ENCODE peak calls at places on chromosomes 13 and 19, in four cellular contexts. V, P, L and M are unnamed samples.

GRCh38 chr13:41648314-41648935 is 191.1 kb downstream of the RGCC start:
- DNase-seq in L (no peak), P (no peak), V (no peak), M (no peak)

GRCh38 chr13:29474991-29475390 is 120.5 kb downstream of the SLC7A1 start:
- DNase-seq in V (no peak), L (no peak), P (peak), M (no peak)

GRCh38 chr19:35562336-35562735 is 1.1 kb downstream of the ATP4A start:
- DNase-seq in P (no peak), V (peak), L (no peak), M (no peak)

GRCh38 chr19:56144816-56145215 is 3.7 kb downstream of the ZNF444 start:
- DNase-seq in P (no peak), V (no peak), L (no peak), M (no peak)

GRCh38 chr13:107348931-107349330 is 781.0 kb upstream of the ARGLU1 start:
- DNase-seq in P (no peak), V (no peak), L (no peak), M (no peak)

GRCh38 chr13:98143601-98144500 is 957 bp downstream of the FARP1 start:
- DNase-seq in V (peak), L (no peak), P (peak), M (peak)

GRCh38 chr13:113726961-113727411 is 32.0 kb upstream of the TMEM255B start:
- DNase-seq in V (no peak), L (no peak), P (peak), M (no peak)

GRCh38 chr19:45528149-45528743 is 21.0 kb downstream of the VASP start:
- DNase-seq in P (no peak), V (peak), L (no peak), M (peak)

GRCh38 chr13:98252931-98253470 is 75.9 kb upstream of the RNF113B start:
- DNase-seq in P (no peak), L (no peak), V (peak), M (no peak)

GRCh38 chr19:6039541-6040225 is 61.7 kb upstream of the RANBP3 start:
- DNase-seq in P (no peak), V (no peak), L (no peak), M (no peak)

GRCh38 chr13:41973247-41973741 is 12.4 kb upstream of the VWA8 start:
- DNase-seq in P (no peak), L (peak), V (peak), M (peak)

GRCh38 chr13:66560189-66560588 is 669.9 kb downstream of the PCDH9 start:
- DNase-seq in V (no peak), L (no peak), P (no peak), M (no peak)

GRCh38 chr19:30159636-30160035 is 212.5 kb upstream of the ZNF536 start:
- DNase-seq in L (no peak), P (no peak), V (peak), M (no peak)

GRCh38 chr19:57558525-57558924 is 1.1 kb downstream of the ZNF550 start:
- DNase-seq in V (no peak), P (peak), L (no peak), M (no peak)

GRCh38 chr19:10751109-10751972 is 33.5 kb downstream of the DNM2 start:
- DNase-seq in L (no peak), P (no peak), V (no peak), M (no peak)

GRCh38 chr19:17479325-17479791 is 9.0 kb downstream of the SLC27A1 start:
- DNase-seq in P (peak), V (no peak), L (peak), M (no peak)

GRCh38 chr19:46728693-46729339 is 11.9 kb upstream of the PRKD2 start:
- DNase-seq in V (peak), P (peak), L (no peak), M (peak)

GRCh38 chr19:28609091-28609755 is 603.7 kb downstream of the UQCRFS1 start:
- DNase-seq in V (no peak), L (no peak), P (no peak), M (no peak)

GRCh38 chr19:36152061-36152885 is at the start of gene COX7A1:
- DNase-seq in V (no peak), L (no peak), P (no peak), M (peak)

GRCh38 chr13:110520431-110521295 is 40.9 kb downstream of the RAB20 start:
- DNase-seq in P (peak), V (no peak), L (peak), M (no peak)

GRCh38 chr13:26021956-26022355 is 29.9 kb downstream of the SHISA2 start:
- DNase-seq in P (no peak), L (no peak), V (no peak), M (no peak)

GRCh38 chr19:7394728-7395359 is 46.1 kb downstream of the ARHGEF18 start:
- DNase-seq in V (peak), L (peak), P (peak), M (peak)

GRCh38 chr13:103134271-103134670 is 68.1 kb upstream of the SLC10A2 start:
- DNase-seq in L (no peak), V (no peak), P (no peak), M (no peak)

GRCh38 chr13:91381371-91381770 is 17.1 kb upstream of the GPC5 start:
- DNase-seq in L (peak), P (peak), V (no peak), M (no peak)

GRCh38 chr13:30382836-30383525 is 39.3 kb upstream of the UBE2L5 start:
- DNase-seq in V (no peak), P (peak), L (no peak), M (no peak)